ENCODE peak calls at places on chromosome 22, in eight cellular contexts. R is substantia nigra; M is iPS-NIHi11; W is CD14-positive monocyte; Q is GM12865; H is T-cell; K is aorta; P is stimulated activated CD8-positive, alpha-beta memory T cell treated with anti-CD3 and anti-CD28 coated beads, Interleukin-4, amount 100 ng/mL, for 1 hour. Z is an unnamed sample.

GRCh38 chr22:24095816-24096215 is 84.7 kb downstream of the CABIN1 start:
- DNase-seq in W (no peak), R (no peak), M (no peak), H (no peak), K (peak), P (no peak), Q (no peak), Z (no peak)

GRCh38 chr22:46369716-46370583 is 34.4 kb downstream of the TRMU start:
- DNase-seq in M (no peak), K (no peak), Q (no peak), W (no peak), R (no peak), H (no peak), P (no peak), Z (no peak)

GRCh38 chr22:36768141-36768540 is 7.8 kb downstream of the IFT27 start:
- DNase-seq in H (no peak), W (no peak), Q (no peak), P (no peak), K (no peak), M (no peak), R (no peak), Z (no peak)

GRCh38 chr22:47422736-47423135 is 660.3 kb downstream of the TBC1D22A start:
- DNase-seq in H (no peak), Q (no peak), M (no peak), W (no peak), R (no peak), P (no peak), K (peak), Z (no peak)

GRCh38 chr22:17162731-17163130 is 3.7 kb upstream of the HDHD5 start:
- DNase-seq in H (no peak), W (no peak), Q (no peak), K (peak), P (no peak), M (no peak), R (no peak), Z (no peak)

GRCh38 chr22:45866398-45867117 is 110.4 kb downstream of the WNT7B start:
- DNase-seq in W (no peak), K (peak), H (no peak), M (no peak), Q (no peak), R (no peak), P (no peak), Z (no peak)

GRCh38 chr22:19820880-19821522 is 33.7 kb downstream of the GNB1L start:
- DNase-seq in R (no peak), Q (no peak), K (peak), W (peak), M (peak), H (no peak), P (no peak), Z (no peak)

GRCh38 chr22:42596376-42596775 is 18.3 kb downstream of the POLDIP3 start:
- DNase-seq in H (no peak), Q (no peak), K (no peak), W (no peak), R (no peak), P (no peak), M (no peak), Z (no peak)

GRCh38 chr22:37186997-37187522 is 987 bp downstream of the C1QTNF6 start:
- DNase-seq in H (no peak), W (no peak), P (no peak), M (no peak), K (no peak), R (no peak), Q (no peak), Z (no peak)

GRCh38 chr22:23074451-23074850 is 4.1 kb downstream of the GNAZ start:
- DNase-seq in Q (no peak), R (no peak), P (no peak), W (peak), K (peak), M (no peak), H (no peak), Z (no peak)

GRCh38 chr22:39900306-39901227 is at the start of gene GRAP2:
- DNase-seq in R (no peak), W (no peak), H (peak), Q (peak), P (peak), M (no peak), K (no peak), Z (peak)

GRCh38 chr22:41722496-41722895 is 23.2 kb downstream of the MEI1 start:
- DNase-seq in H (no peak), M (no peak), Q (no peak), P (no peak), K (no peak), R (no peak), W (no peak), Z (no peak)

GRCh38 chr22:30228509-30229359 is 17.8 kb downstream of the LIF start:
- DNase-seq in P (no peak), W (no peak), H (no peak), Q (no peak), K (no peak), M (no peak), R (no peak), Z (no peak)

GRCh38 chr22:39653787-39654077 is 83.2 kb downstream of the CACNA1I start:
- DNase-seq in P (no peak), H (no peak), R (no peak), W (no peak), Q (no peak), K (no peak), M (no peak), Z (no peak)

GRCh38 chr22:40429481-40429880 is 59.1 kb downstream of the SGSM3 start:
- DNase-seq in M (no peak), K (no peak), Q (no peak), W (no peak), R (no peak), P (no peak), H (no peak), Z (no peak)

GRCh38 chr22:35306350-35306967 is 6.8 kb downstream of the TOM1 start:
- DNase-seq in Q (peak), W (no peak), P (no peak), K (no peak), M (no peak), H (no peak), R (no peak), Z (no peak)

GRCh38 chr22:34105461-34106062 is 185.3 kb upstream of the LARGE1 start:
- DNase-seq in Q (peak), M (peak), H (no peak), R (peak), W (no peak), K (peak), P (no peak), Z (no peak)

GRCh38 chr22:41171996-41172395 is 33.1 kb upstream of the L3MBTL2 start:
- DNase-seq in R (no peak), M (no peak), W (no peak), P (no peak), H (no peak), Q (no peak), K (no peak), Z (no peak)

GRCh38 chr22:42700355-42700754 is 20.3 kb downstream of the A4GALT start:
- DNase-seq in P (no peak), W (no peak), Q (no peak), R (no peak), M (peak), H (no peak), K (no peak), Z (no peak)

GRCh38 chr22:40665312-40665711 is 14.0 kb upstream of the MCHR1 start:
- DNase-seq in P (no peak), H (no peak), R (peak), Q (no peak), K (peak), W (no peak), M (no peak), Z (no peak)

GRCh38 chr22:44862281-44862680 is 109.9 kb downstream of the ARHGAP8 start:
- DNase-seq in Q (no peak), H (no peak), W (no peak), P (no peak), K (no peak), R (no peak), M (no peak), Z (no peak)

GRCh38 chr22:25759825-25760231 is 17.8 kb downstream of the MYO18B start:
- DNase-seq in K (peak), H (no peak), Q (no peak), W (no peak), R (no peak), P (no peak), M (no peak), Z (no peak)

GRCh38 chr22:22934543-22935055 is 47.0 kb downstream of the IGLL5 start:
- DNase-seq in W (no peak), R (no peak), P (no peak), Q (peak), K (no peak), H (no peak), M (no peak), Z (no peak)

GRCh38 chr22:43110927-43111623 is 525 bp downstream of the BIK start:
- DNase-seq in M (peak), W (no peak), P (no peak), R (no peak), K (no peak), Q (peak), H (peak), Z (peak)

GRCh38 chr22:29004647-29005371 is 56.8 kb downstream of the C22orf31 start:
- DNase-seq in H (no peak), M (peak), P (no peak), W (no peak), R (peak), Q (no peak), K (no peak), Z (no peak)

GRCh38 chr22:22458387-22458786 is 50.2 kb downstream of the ZNF280B start:
- DNase-seq in Q (no peak), P (no peak), K (no peak), W (no peak), H (no peak), M (no peak), R (no peak), Z (no peak)

GRCh38 chr22:37529652-37530345 is 10.6 kb upstream of the CARD10 start:
- DNase-seq in M (no peak), K (no peak), H (no peak), R (no peak), Q (peak), P (no peak), W (no peak), Z (no peak)

GRCh38 chr22:47402876-47403525 is 640.6 kb downstream of the TBC1D22A start:
- DNase-seq in M (no peak), Q (no peak), W (no peak), P (no peak), H (no peak), K (peak), R (no peak), Z (no peak)

GRCh38 chr22:48758021-48758561 is 1069.6 kb downstream of the BRD1 start:
- DNase-seq in Q (no peak), W (no peak), R (no peak), M (no peak), K (peak), P (no peak), H (no peak), Z (no peak)

GRCh38 chr22:37138879-37139561 is 10.7 kb downstream of the IL2RB start:
- DNase-seq in W (no peak), H (no peak), M (no peak), R (no peak), K (no peak), Q (no peak), P (no peak), Z (no peak)

GRCh38 chr22:35488513-35488912 is 52.1 kb upstream of the RASD2 start:
- DNase-seq in K (no peak), P (no peak), M (no peak), H (no peak), Q (no peak), W (no peak), R (no peak), Z (no peak)

GRCh38 chr22:50326959-50327710 is at the start of gene DENND6B:
- DNase-seq in Q (peak), P (peak), M (peak), W (peak), K (peak), R (peak), H (peak), Z (peak)

GRCh38 chr22:19693981-19694670 is 20.2 kb upstream of the SEPTIN5 start:
- DNase-seq in P (no peak), H (no peak), R (no peak), M (no peak), K (no peak), Q (no peak), W (no peak), Z (no peak)

GRCh38 chr22:35330258-35330861 is 30.7 kb downstream of the TOM1 start:
- DNase-seq in H (peak), K (peak), M (no peak), W (peak), R (peak), Q (peak), P (no peak), Z (peak)

GRCh38 chr22:21446128-21446826 is 20.9 kb upstream of the TMEM191C start:
- DNase-seq in H (no peak), W (no peak), R (no peak), P (no peak), K (peak), Q (no peak), M (no peak), Z (no peak)

GRCh38 chr22:45334528-45334927 is 24.8 kb downstream of the FAM118A start:
- DNase-seq in W (no peak), K (no peak), Q (no peak), M (no peak), P (no peak), R (no peak), H (no peak), Z (no peak)

GRCh38 chr22:45807156-45807915 is 135.7 kb downstream of the ATXN10 start:
- DNase-seq in H (no peak), Q (no peak), M (no peak), K (no peak), W (no peak), R (no peak), P (no peak), Z (no peak)